ENCODE peak calls at places on chromosomes 11 and 22, in four cellular contexts. One of them, this sample, is unnamed.

GRCh38 chr11:115760528-115760837 is 256.3 kb upstream of the CADM1 start:
- DNase-seq in GM12878: no peak
- DNase-seq in K562: no peak
- DNase-seq in HepG2: no peak
- DNase-seq in this sample: no peak

GRCh38 chr11:122656631-122657101 is 1.1 kb downstream of the UBASH3B start:
- DNase-seq in K562: no peak
- DNase-seq in HepG2: no peak
- DNase-seq in GM12878: no peak
- DNase-seq in this sample: peak

GRCh38 chr11:1152316-1153104 is 5.2 kb upstream of the MUC5AC start:
- DNase-seq in K562: no peak
- DNase-seq in HepG2: peak
- DNase-seq in GM12878: no peak
- DNase-seq in this sample: peak

GRCh38 chr11:48000432-48000831 is 20.1 kb downstream of the PTPRJ start:
- DNase-seq in GM12878: no peak
- DNase-seq in HepG2: no peak
- DNase-seq in K562: no peak
- DNase-seq in this sample: no peak

GRCh38 chr11:706439-706956 is 467 bp downstream of the EPS8L2 start:
- DNase-seq in GM12878: no peak
- DNase-seq in K562: peak
- DNase-seq in HepG2: no peak
- DNase-seq in this sample: no peak

GRCh38 chr11:115911656-115912055 is 407.4 kb upstream of the CADM1 start:
- DNase-seq in K562: no peak
- DNase-seq in HepG2: no peak
- DNase-seq in GM12878: no peak
- DNase-seq in this sample: no peak

GRCh38 chr22:25775501-25775900 is 33.5 kb downstream of the MYO18B start:
- DNase-seq in HepG2: no peak
- DNase-seq in GM12878: no peak
- DNase-seq in K562: no peak
- DNase-seq in this sample: peak

GRCh38 chr11:80929406-80929805 is 1488.6 kb upstream of the TENM4 start:
- DNase-seq in K562: no peak
- DNase-seq in GM12878: no peak
- DNase-seq in HepG2: no peak
- DNase-seq in this sample: no peak

GRCh38 chr11:1540074-1540473 is 32.0 kb downstream of the DUSP8 start:
- DNase-seq in HepG2: no peak
- DNase-seq in K562: no peak
- DNase-seq in GM12878: no peak
- DNase-seq in this sample: no peak

GRCh38 chr11:2419638-2420501 is 19.3 kb downstream of the TSSC4 start:
- DNase-seq in GM12878: peak
- DNase-seq in HepG2: peak
- DNase-seq in K562: peak
- DNase-seq in this sample: peak

GRCh38 chr11:47590026-47590861 is 3.8 kb downstream of the FAM180B start:
- DNase-seq in K562: no peak
- DNase-seq in GM12878: no peak
- DNase-seq in HepG2: no peak
- DNase-seq in this sample: peak

GRCh38 chr11:10459029-10459970 is 4.2 kb downstream of the AMPD3 start:
- DNase-seq in HepG2: no peak
- DNase-seq in GM12878: peak
- DNase-seq in K562: peak
- DNase-seq in this sample: no peak

GRCh38 chr11:19867064-19867463 is 154.4 kb downstream of the NAV2 start:
- DNase-seq in HepG2: no peak
- DNase-seq in GM12878: no peak
- DNase-seq in K562: no peak
- DNase-seq in this sample: no peak

GRCh38 chr11:77660947-77661346 is 23.4 kb upstream of the CLNS1A start:
- DNase-seq in HepG2: no peak
- DNase-seq in K562: no peak
- DNase-seq in GM12878: no peak
- DNase-seq in this sample: no peak

GRCh38 chr22:17087176-17088131 is 2.7 kb downstream of the IL17RA start:
- DNase-seq in K562: no peak
- DNase-seq in GM12878: peak
- DNase-seq in HepG2: no peak
- DNase-seq in this sample: no peak

GRCh38 chr22:31179345-31179744 is 19.4 kb downstream of the RNF185 start:
- DNase-seq in HepG2: peak
- DNase-seq in GM12878: no peak
- DNase-seq in K562: no peak
- DNase-seq in this sample: no peak

GRCh38 chr11:45507916-45508315 is 157.5 kb downstream of the CHST1 start:
- DNase-seq in K562: no peak
- DNase-seq in GM12878: no peak
- DNase-seq in HepG2: no peak
- DNase-seq in this sample: no peak

GRCh38 chr22:40055143-40055926 is 60.6 kb downstream of the FAM83F start:
- DNase-seq in HepG2: no peak
- DNase-seq in K562: peak
- DNase-seq in GM12878: peak
- DNase-seq in this sample: no peak

GRCh38 chr11:96306933-96307747 is 35.9 kb downstream of the MAML2 start:
- DNase-seq in K562: peak
- DNase-seq in GM12878: no peak
- DNase-seq in HepG2: peak
- DNase-seq in this sample: no peak

GRCh38 chr11:1300121-1300520 is 9.3 kb downstream of the TOLLIP start:
- DNase-seq in GM12878: no peak
- DNase-seq in K562: no peak
- DNase-seq in HepG2: no peak
- DNase-seq in this sample: no peak

GRCh38 chr22:38831166-38831945 is 12.5 kb downstream of the NPTXR start:
- DNase-seq in HepG2: no peak
- DNase-seq in GM12878: no peak
- DNase-seq in K562: no peak
- DNase-seq in this sample: no peak

GRCh38 chr11:128508785-128509518 is 78.4 kb downstream of the ETS1 start:
- DNase-seq in HepG2: no peak
- DNase-seq in GM12878: no peak
- DNase-seq in K562: no peak
- DNase-seq in this sample: no peak

GRCh38 chr11:31214337-31214736 is 155.2 kb downstream of the DCDC1 start:
- DNase-seq in K562: no peak
- DNase-seq in HepG2: no peak
- DNase-seq in GM12878: no peak
- DNase-seq in this sample: no peak

GRCh38 chr22:32926600-32926999 is 125.1 kb downstream of the TIMP3 start:
- DNase-seq in HepG2: peak
- DNase-seq in K562: peak
- DNase-seq in GM12878: no peak
- DNase-seq in this sample: no peak

GRCh38 chr11:34030386-34030785 is 21.1 kb upstream of the CAPRIN1 start:
- DNase-seq in HepG2: no peak
- DNase-seq in K562: no peak
- DNase-seq in GM12878: no peak
- DNase-seq in this sample: no peak

GRCh38 chr11:40027737-40028136 is 1431.7 kb downstream of the LRRC4C start:
- DNase-seq in GM12878: no peak
- DNase-seq in K562: no peak
- DNase-seq in HepG2: no peak
- DNase-seq in this sample: no peak

GRCh38 chr22:31329029-31329428 is 17.1 kb downstream of the PATZ1 start:
- DNase-seq in K562: no peak
- DNase-seq in GM12878: no peak
- DNase-seq in HepG2: no peak
- DNase-seq in this sample: no peak

GRCh38 chr11:844693-845644 is 2.3 kb downstream of the TSPAN4 start:
- DNase-seq in HepG2: peak
- DNase-seq in GM12878: no peak
- DNase-seq in K562: peak
- DNase-seq in this sample: peak

GRCh38 chr11:76148207-76148606 is 58.1 kb downstream of the WNT11 start:
- DNase-seq in K562: no peak
- DNase-seq in HepG2: no peak
- DNase-seq in GM12878: no peak
- DNase-seq in this sample: no peak

GRCh38 chr11:126352934-126353801 is 2.3 kb upstream of the ST3GAL4 start:
- DNase-seq in K562: peak
- DNase-seq in GM12878: peak
- DNase-seq in HepG2: peak
- DNase-seq in this sample: no peak

GRCh38 chr22:17121235-17122195 is at the start of gene TMEM121B:
- DNase-seq in GM12878: no peak
- DNase-seq in HepG2: no peak
- DNase-seq in K562: peak
- DNase-seq in this sample: peak

GRCh38 chr11:126090452-126090851 is 27.8 kb upstream of the CDON start:
- DNase-seq in GM12878: no peak
- DNase-seq in HepG2: no peak
- DNase-seq in K562: no peak
- DNase-seq in this sample: no peak

GRCh38 chr22:46058591-46059519 is 81.9 kb upstream of the WNT7B start:
- DNase-seq in HepG2: no peak
- DNase-seq in K562: no peak
- DNase-seq in GM12878: no peak
- DNase-seq in this sample: peak

GRCh38 chr22:27711756-27712155 is 89.8 kb downstream of the MN1 start:
- DNase-seq in HepG2: no peak
- DNase-seq in K562: no peak
- DNase-seq in GM12878: no peak
- DNase-seq in this sample: no peak

GRCh38 chr11:72629266-72629665 is 45.0 kb downstream of the PDE2A start:
- DNase-seq in HepG2: no peak
- DNase-seq in K562: no peak
- DNase-seq in GM12878: no peak
- DNase-seq in this sample: no peak

GRCh38 chr11:11849127-11849746 is 7.5 kb downstream of the USP47 start:
- DNase-seq in HepG2: peak
- DNase-seq in GM12878: peak
- DNase-seq in K562: peak
- DNase-seq in this sample: peak

GRCh38 chr11:118437046-118437735 is 899 bp downstream of the KMT2A start:
- DNase-seq in K562: peak
- DNase-seq in GM12878: no peak
- DNase-seq in HepG2: peak
- DNase-seq in this sample: peak

GRCh38 chr11:57279131-57279530 is 42.1 kb upstream of the APLNR start:
- DNase-seq in GM12878: no peak
- DNase-seq in K562: no peak
- DNase-seq in HepG2: no peak
- DNase-seq in this sample: no peak

GRCh38 chr11:83150450-83150849 is 6.5 kb upstream of the PCF11 start:
- DNase-seq in HepG2: no peak
- DNase-seq in K562: no peak
- DNase-seq in GM12878: no peak
- DNase-seq in this sample: no peak
- TF ChIP-seq ETV6 in HepG2: no peak
- TF ChIP-seq ETV6 in K562: no peak
- TF ChIP-seq ETV6 in GM12878: no peak
- TF ChIP-seq ETV6 in this sample: no peak

DNA sequence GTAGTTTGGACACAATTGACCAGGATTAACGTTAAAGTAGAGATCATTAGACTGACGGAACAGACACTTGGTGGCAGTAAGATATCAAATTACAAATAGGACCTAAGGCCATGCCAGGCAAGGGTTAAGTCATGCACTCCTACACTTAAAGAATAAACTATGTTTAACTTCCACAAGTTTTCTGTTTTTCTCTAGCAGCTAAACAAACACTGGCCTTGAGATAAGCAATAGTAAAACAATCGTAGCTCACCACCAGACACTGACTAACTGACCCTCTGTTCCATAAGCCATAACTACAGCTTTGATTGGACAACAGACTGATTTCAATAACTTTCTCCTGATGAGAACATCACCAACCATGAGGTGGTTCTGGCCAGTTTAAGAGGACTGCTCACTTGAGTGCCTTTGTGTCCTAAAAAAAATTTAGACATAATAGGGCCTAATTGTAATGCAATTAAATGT is 2.0 kb upstream of the CEP126 start:
- DNase-seq in GM12878: no peak
- DNase-seq in K562: no peak
- DNase-seq in HepG2: peak
- DNase-seq in this sample: no peak
- TF ChIP-seq ATF2 in GM12878: no peak
- TF ChIP-seq ATF2 in K562: no peak
- TF ChIP-seq ATF2 in HepG2: no peak
- TF ChIP-seq ATF2 in this sample: no peak

GRCh38 chr22:44133901-44134511 is 46.7 kb upstream of the PARVG start:
- DNase-seq in K562: no peak
- DNase-seq in HepG2: no peak
- DNase-seq in GM12878: no peak
- DNase-seq in this sample: no peak
- TF ChIP-seq CREM in K562: no peak
- TF ChIP-seq CREM in HepG2: no peak
- TF ChIP-seq CREM in GM12878: no peak
- TF ChIP-seq CREM in this sample: no peak

GRCh38 chr11:68138256-68138655 is 17.1 kb upstream of the CHKA start:
- DNase-seq in K562: no peak
- DNase-seq in GM12878: no peak
- DNase-seq in HepG2: no peak
- DNase-seq in this sample: no peak
- TF ChIP-seq ETV6 in K562: no peak
- TF ChIP-seq ETV6 in GM12878: no peak
- TF ChIP-seq ETV6 in HepG2: no peak
- TF ChIP-seq ETV6 in this sample: no peak

GRCh38 chr22:50676661-50677492 is 4.3 kb downstream of the SHANK3 start:
- DNase-seq in GM12878: no peak
- DNase-seq in HepG2: no peak
- DNase-seq in K562: peak
- DNase-seq in this sample: no peak

GRCh38 chr22:50675553-50676199 is 3.1 kb downstream of the SHANK3 start:
- DNase-seq in HepG2: no peak
- DNase-seq in GM12878: no peak
- DNase-seq in K562: peak
- DNase-seq in this sample: no peak

GRCh38 chr22:50677493-50678217 is 5.0 kb downstream of the SHANK3 start:
- DNase-seq in HepG2: no peak
- DNase-seq in GM12878: no peak
- DNase-seq in K562: no peak
- DNase-seq in this sample: no peak

GRCh38 chr22:50674606-50675552 is 2.3 kb downstream of the SHANK3 start:
- DNase-seq in GM12878: no peak
- DNase-seq in K562: peak
- DNase-seq in HepG2: peak
- DNase-seq in this sample: peak

GRCh38 chr22:50676211-50676636 is 3.6 kb downstream of the SHANK3 start:
- DNase-seq in GM12878: no peak
- DNase-seq in HepG2: no peak
- DNase-seq in K562: peak
- DNase-seq in this sample: no peak
- TF ChIP-seq ATF2 in GM12878: no peak
- TF ChIP-seq ATF2 in HepG2: no peak
- TF ChIP-seq ATF2 in K562: no peak
- TF ChIP-seq ATF2 in this sample: no peak

This sample was measured in WTC11.